ENCODE peak calls at places on chromosomes 6 and 20, in six cellular contexts. Z is mesendoderm, L is IMR-90, R is neuronal stem cell, K is H1, A is mesenchymal stem cell. B is an unnamed sample.

GRCh38 chr6:14635195-14635594 is 517.6 kb downstream of the CD83 start:
- DNase-seq in Z (peak), L (no peak), R (no peak), K (no peak), A (no peak), B (no peak)

GRCh38 chr6:7219310-7219709 is 93.7 kb downstream of the SSR1 start:
- DNase-seq in Z (no peak), L (peak), R (no peak), K (no peak), A (peak), B (no peak)

GRCh38 chr6:48080227-48081009 is 30.6 kb downstream of the PTCHD4 start:
- DNase-seq in Z (no peak), L (no peak), R (no peak), K (no peak), A (no peak), B (no peak)

GRCh38 chr20:34971038-34971872 is 15.6 kb downstream of the MYH7B start:
- DNase-seq in Z (no peak), L (no peak), R (no peak), K (no peak), A (no peak), B (no peak)

GRCh38 chr6:29841030-29841429 is 13.4 kb downstream of the HLA-G start:
- DNase-seq in Z (no peak), L (no peak), R (no peak), K (no peak), A (no peak), B (no peak)

GRCh38 chr20:3222635-3223600 is 13.6 kb downstream of the ITPA start:
- DNase-seq in Z (no peak), L (no peak), R (no peak), K (no peak), A (peak), B (no peak)

GRCh38 chr6:29826271-29826670 is 1.4 kb upstream of the HLA-G start:
- DNase-seq in Z (no peak), L (no peak), R (no peak), K (no peak), A (no peak), B (no peak)

GRCh38 chr6:42118162-42119001 is 24.0 kb downstream of the C6orf132 start:
- DNase-seq in Z (no peak), L (no peak), R (no peak), K (no peak), A (no peak), B (no peak)

GRCh38 chr6:139841794-139842215 is 467.4 kb upstream of the CITED2 start:
- DNase-seq in Z (no peak), L (no peak), R (no peak), K (no peak), A (no peak), B (no peak)

GRCh38 chr6:152122434-152122833 is 315.0 kb downstream of the ESR1 start:
- DNase-seq in Z (no peak), L (no peak), R (no peak), K (no peak), A (no peak), B (no peak)

GRCh38 chr20:53934421-53935352 is 135.7 kb downstream of the BCAS1 start:
- DNase-seq in Z (peak), L (peak), R (no peak), K (no peak), A (peak), B (no peak)

GRCh38 chr6:105424177-105424783 is 21.4 kb upstream of the PREP start:
- DNase-seq in Z (peak), L (peak), R (peak), K (peak), A (peak), B (peak)

GRCh38 chr6:166395351-166395750 is 12.6 kb upstream of the MPC1 start:
- DNase-seq in Z (no peak), L (no peak), R (no peak), K (no peak), A (no peak), B (no peak)

GRCh38 chr6:215335-216034 is 76.8 kb upstream of the DUSP22 start:
- DNase-seq in Z (no peak), L (peak), R (no peak), K (no peak), A (no peak), B (no peak)

GRCh38 chr6:14305131-14305530 is 187.6 kb downstream of the CD83 start:
- DNase-seq in Z (no peak), L (no peak), R (no peak), K (no peak), A (no peak), B (no peak)

GRCh38 chr6:30044630-30045029 is 16.4 kb upstream of the POLR1H start:
- DNase-seq in Z (no peak), L (peak), R (no peak), K (no peak), A (peak), B (no peak)

GRCh38 chr20:33915726-33916331 is 77.9 kb upstream of the RALY start:
- DNase-seq in Z (peak), L (no peak), R (no peak), K (peak), A (no peak), B (peak)

GRCh38 chr6:117908246-117909107 is 1.4 kb downstream of the SLC35F1 start:
- DNase-seq in Z (peak), L (no peak), R (no peak), K (no peak), A (no peak), B (peak)

GRCh38 chr6:16781348-16782169 is 20.3 kb upstream of the ATXN1 start:
- DNase-seq in Z (no peak), L (no peak), R (no peak), K (no peak), A (peak), B (no peak)

GRCh38 chr6:6760054-6760453 is 171.5 kb downstream of the LY86 start:
- DNase-seq in Z (no peak), L (no peak), R (no peak), K (no peak), A (no peak), B (no peak)

GRCh38 chr20:58586565-58587093 is 64.5 kb upstream of the STX16 start:
- DNase-seq in Z (no peak), L (no peak), R (no peak), K (no peak), A (no peak), B (no peak)
- H3K4ac ChIP-seq in Z (no peak), L (no peak), R (no peak), K (no peak), A (no peak), B (no peak)

DNA sequence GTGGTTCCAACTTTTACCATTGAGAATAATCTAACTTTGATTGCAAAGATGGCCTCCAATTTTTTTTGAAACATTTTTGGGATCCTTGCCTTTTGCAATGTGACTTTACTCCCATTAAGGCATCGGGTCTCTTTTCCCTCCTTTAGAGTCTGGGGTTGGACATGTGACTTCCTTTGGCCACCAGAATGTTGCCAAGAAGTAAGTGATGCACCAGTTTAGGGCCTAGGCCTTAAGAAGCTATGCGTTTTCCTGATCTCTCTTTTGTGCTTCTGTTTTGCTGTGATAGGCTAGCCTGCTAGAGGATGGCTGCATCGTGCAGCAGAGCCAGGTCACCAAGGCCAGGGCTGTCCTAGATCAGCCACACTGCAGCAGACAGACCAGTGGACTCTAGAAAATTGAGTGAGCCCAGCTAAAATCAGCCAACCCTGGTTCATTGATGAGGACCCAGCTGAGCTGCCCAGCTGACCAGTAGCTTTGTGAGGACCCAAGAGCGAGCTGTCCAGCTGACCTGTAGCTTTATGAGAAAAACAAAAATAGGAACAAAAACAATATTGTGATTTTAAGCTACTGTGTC is 594.0 kb upstream of the JAG1 start:
- DNase-seq in Z (peak), L (no peak), R (no peak), K (no peak), A (no peak), B (no peak)
- H3K4ac ChIP-seq in Z (no peak), L (peak), R (no peak), K (no peak), A (peak), B (no peak)

GRCh38 chr6:89745096-89745495 is 74.5 kb downstream of the MDN1 start:
- DNase-seq in Z (no peak), L (no peak), R (no peak), K (no peak), A (no peak), B (no peak)

GRCh38 chr6:89750338-89750737 is 69.3 kb downstream of the MDN1 start:
- DNase-seq in Z (no peak), L (no peak), R (no peak), K (no peak), A (no peak), B (no peak)

GRCh38 chr6:89745728-89746127 is 73.9 kb downstream of the MDN1 start:
- DNase-seq in Z (no peak), L (peak), R (no peak), K (no peak), A (no peak), B (no peak)

DNA sequence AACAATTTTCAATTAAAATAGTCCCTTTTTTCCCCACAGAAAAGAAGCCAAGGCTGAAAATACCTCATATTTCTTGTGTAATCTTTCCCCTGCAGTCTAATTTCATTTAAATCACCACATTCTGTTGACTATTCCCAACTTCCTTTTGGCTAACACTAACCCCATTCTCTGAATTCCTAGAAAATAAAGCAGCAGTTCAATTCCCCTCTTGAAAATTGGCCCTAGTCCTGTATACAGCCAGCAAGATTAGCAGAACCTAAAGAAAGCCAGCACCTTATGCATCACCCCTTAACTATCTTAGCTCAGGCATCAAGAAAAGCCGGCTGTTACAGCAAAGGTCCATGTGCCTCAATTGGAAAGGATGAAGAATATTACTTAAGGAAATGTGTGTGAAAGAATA is 69.7 kb downstream of the MDN1 start:
- DNase-seq in Z (no peak), L (peak), R (no peak), K (no peak), A (no peak), B (no peak)
- H3K4ac ChIP-seq in Z (no peak), L (no peak), R (no peak), K (no peak), A (no peak), B (no peak)

GRCh38 chr6:11121851-11122250 is 10.3 kb upstream of the ERVFRD-1 start:
- DNase-seq in Z (no peak), L (no peak), R (no peak), K (no peak), A (no peak), B (no peak)
- H3K4ac ChIP-seq in Z (no peak), L (no peak), R (no peak), K (no peak), A (no peak), B (no peak)

DNA sequence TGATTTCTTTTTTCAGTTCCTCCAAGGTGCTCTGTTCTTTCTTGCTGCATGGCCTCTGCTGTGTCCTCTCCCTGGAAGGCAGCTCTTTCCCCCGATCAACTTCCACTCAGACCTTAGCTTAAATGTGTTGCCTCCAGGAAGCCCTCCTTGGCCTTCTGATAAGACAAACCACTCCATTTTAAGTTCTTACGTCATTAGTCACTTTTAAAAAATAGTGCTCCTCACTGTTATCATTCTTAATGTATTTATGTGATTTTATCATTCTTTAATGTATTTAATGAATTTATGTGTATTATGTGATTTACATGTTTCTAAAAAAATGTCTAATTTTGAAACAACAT is 12.2 kb upstream of the MANBAL start:
- DNase-seq in Z (no peak), L (no peak), R (no peak), K (no peak), A (no peak), B (no peak)
- H3K4ac ChIP-seq in Z (no peak), L (peak), R (no peak), K (no peak), A (no peak), B (no peak)

GRCh38 chr6:5671162-5671561 is 335.6 kb downstream of the NRN1 start:
- DNase-seq in Z (peak), L (peak), R (no peak), K (no peak), A (peak), B (no peak)
- H3K4ac ChIP-seq in Z (no peak), L (no peak), R (no peak), K (no peak), A (no peak), B (no peak)

GRCh38 chr6:2766767-2767314 is 1.6 kb downstream of the WRNIP1 start:
- DNase-seq in Z (no peak), L (peak), R (no peak), K (no peak), A (peak), B (no peak)
- H3K4ac ChIP-seq in Z (no peak), L (peak), R (no peak), K (no peak), A (no peak), B (no peak)

GRCh38 chr6:43290905-43291355 is 7.1 kb upstream of the SLC22A7 start:
- DNase-seq in Z (no peak), L (no peak), R (no peak), K (no peak), A (no peak), B (no peak)

GRCh38 chr6:43292763-43293318 is 5.2 kb upstream of the SLC22A7 start:
- DNase-seq in Z (no peak), L (no peak), R (no peak), K (no peak), A (no peak), B (no peak)

GRCh38 chr6:43292341-43292740 is 5.7 kb upstream of the SLC22A7 start:
- DNase-seq in Z (no peak), L (no peak), R (no peak), K (no peak), A (no peak), B (no peak)

GRCh38 chr6:43290353-43290904 is 7.6 kb upstream of the SLC22A7 start:
- DNase-seq in Z (no peak), L (no peak), R (no peak), K (no peak), A (no peak), B (no peak)

GRCh38 chr6:43291708-43292107 is 6.4 kb upstream of the SLC22A7 start:
- DNase-seq in Z (no peak), L (no peak), R (no peak), K (no peak), A (no peak), B (no peak)
- H3K4ac ChIP-seq in Z (no peak), L (no peak), R (no peak), K (no peak), A (no peak), B (no peak)

GRCh38 chr6:138404666-138405337 is 779 bp downstream of the HEBP2 start:
- DNase-seq in Z (no peak), L (no peak), R (no peak), K (peak), A (peak), B (no peak)
- H3K4ac ChIP-seq in Z (peak), L (peak), R (no peak), K (no peak), A (peak), B (no peak)

GRCh38 chr6:134738486-134738885 is 211.4 kb downstream of the ALDH8A1 start:
- DNase-seq in Z (no peak), L (no peak), R (no peak), K (no peak), A (no peak), B (no peak)

GRCh38 chr6:134739299-134740090 is 210.4 kb downstream of the ALDH8A1 start:
- DNase-seq in Z (no peak), L (peak), R (no peak), K (no peak), A (no peak), B (no peak)

GRCh38 chr6:134732761-134733160 is 217.1 kb downstream of the ALDH8A1 start:
- DNase-seq in Z (no peak), L (peak), R (no peak), K (no peak), A (no peak), B (no peak)

GRCh38 chr6:134734312-134734869 is 215.5 kb downstream of the ALDH8A1 start:
- DNase-seq in Z (no peak), L (no peak), R (no peak), K (no peak), A (no peak), B (no peak)

GRCh38 chr6:134735461-134735860 is 214.4 kb downstream of the ALDH8A1 start:
- DNase-seq in Z (no peak), L (peak), R (no peak), K (no peak), A (no peak), B (no peak)
- H3K4ac ChIP-seq in Z (no peak), L (no peak), R (no peak), K (no peak), A (no peak), B (no peak)